ENCODE peak calls at places on chromosome 5, in five cellular contexts. Q is IMR-90, Z is stomach, E is left ventricle myocardium inferior, B is right lobe of liver. K is an unnamed sample.

GRCh38 chr5:153641183-153641688 is 150.8 kb downstream of the GRIA1 start:
- DNase-seq in Q (no peak), B (no peak), Z (no peak), E (no peak), K (no peak)

GRCh38 chr5:174706997-174707548 is 17.3 kb upstream of the MSX2 start:
- DNase-seq in Q (peak; percentile 52), B (no peak), Z (no peak), E (no peak), K (no peak)

GRCh38 chr5:134018154-134018985 is 13.6 kb upstream of the VDAC1 start:
- DNase-seq in B (peak; percentile 79), E (no peak), Q (peak; percentile 22), Z (peak; percentile 85), K (no peak)

GRCh38 chr5:84032404-84032803 is 311.7 kb upstream of the HAPLN1 start:
- DNase-seq in B (no peak), Q (peak; percentile 63), Z (no peak), E (no peak), K (no peak)

GRCh38 chr5:154631141-154631540 is 124.0 kb upstream of the LARP1 start:
- DNase-seq in Q (no peak), E (no peak), Z (no peak), B (no peak), K (no peak)

GRCh38 chr5:17282283-17283120 is 65.1 kb downstream of the BASP1 start:
- DNase-seq in Q (no peak), Z (no peak), E (no peak), B (no peak), K (no peak)

GRCh38 chr5:33153891-33154290 is 286.9 kb upstream of the TARS1 start:
- DNase-seq in B (no peak), Z (no peak), E (no peak), Q (peak; percentile 37), K (no peak)

GRCh38 chr5:19261879-19262278 is 726.1 kb downstream of the CDH18 start:
- DNase-seq in E (no peak), Z (no peak), B (no peak), Q (no peak), K (no peak)

GRCh38 chr5:156706631-156707030 is 143.5 kb upstream of the PPP1R2B start:
- DNase-seq in B (no peak), E (no peak), Z (no peak), Q (no peak), K (no peak)

GRCh38 chr5:9440517-9440916 is 105.4 kb downstream of the SEMA5A start:
- DNase-seq in Q (peak; percentile 77), B (no peak), E (no peak), Z (no peak), K (no peak)

GRCh38 chr5:87121315-87122170 is 146.1 kb upstream of the RASA1 start:
- DNase-seq in B (no peak), Z (no peak), Q (peak; percentile 91), E (no peak), K (no peak)

GRCh38 chr5:164449460-164449859 is 944.0 kb downstream of the MAT2B start:
- DNase-seq in Q (no peak), E (no peak), B (no peak), Z (no peak), K (no peak)
- H3K27ac ChIP-seq in Q (no peak overlapping the region), E (no peak overlapping the region), B (no peak overlapping the region), Z (no peak overlapping the region), K (no peak overlapping the region)

GRCh38 chr5:149141224-149141956 is at the start of gene ABLIM3:
- DNase-seq in E (peak; percentile 75), Q (peak; percentile 55), Z (peak; percentile 69), B (peak; percentile 83), K (peak; percentile 67)
- H3K27ac ChIP-seq in E (peak within 1 kb of the TSS; percentile 96), Q (peak within 1 kb of the TSS; percentile 67), Z (peak within 1 kb of the TSS; percentile 68), B (peak within 1 kb of the TSS; percentile 95), K (peak within 1 kb of the TSS; percentile 60)

GRCh38 chr5:40799248-40799647 is 1.1 kb upstream of the PRKAA1 start:
- DNase-seq in Q (peak; percentile 33), B (no peak), E (no peak), Z (no peak), K (no peak)
- H3K27ac ChIP-seq in Q (peak overlapping the region; percentile 63), B (no peak overlapping the region), E (peak overlapping the region; percentile 95), Z (peak overlapping the region; percentile 97), K (no peak overlapping the region)

GRCh38 chr5:124404796-124405195 is 341.6 kb downstream of the ZNF608 start:
- DNase-seq in E (no peak), Z (no peak), Q (no peak), B (no peak), K (no peak)

GRCh38 chr5:124402144-124402581 is 344.3 kb downstream of the ZNF608 start:
- DNase-seq in B (no peak), E (no peak), Q (peak; percentile 45), Z (peak; percentile 36), K (no peak)

GRCh38 chr5:124401247-124402143 is 344.9 kb downstream of the ZNF608 start:
- DNase-seq in Z (no peak), E (no peak), Q (no peak), B (no peak), K (no peak)

GRCh38 chr5:124399426-124399961 is 346.9 kb downstream of the ZNF608 start:
- DNase-seq in Z (no peak), E (no peak), Q (no peak), B (no peak), K (no peak)

GRCh38 chr5:124403281-124403680 is 343.2 kb downstream of the ZNF608 start:
- DNase-seq in E (no peak), B (no peak), Q (no peak), Z (no peak), K (no peak)
- H3K27ac ChIP-seq in E (no peak overlapping the region), B (no peak overlapping the region), Q (no peak overlapping the region), Z (no peak overlapping the region), K (no peak overlapping the region)

DNA sequence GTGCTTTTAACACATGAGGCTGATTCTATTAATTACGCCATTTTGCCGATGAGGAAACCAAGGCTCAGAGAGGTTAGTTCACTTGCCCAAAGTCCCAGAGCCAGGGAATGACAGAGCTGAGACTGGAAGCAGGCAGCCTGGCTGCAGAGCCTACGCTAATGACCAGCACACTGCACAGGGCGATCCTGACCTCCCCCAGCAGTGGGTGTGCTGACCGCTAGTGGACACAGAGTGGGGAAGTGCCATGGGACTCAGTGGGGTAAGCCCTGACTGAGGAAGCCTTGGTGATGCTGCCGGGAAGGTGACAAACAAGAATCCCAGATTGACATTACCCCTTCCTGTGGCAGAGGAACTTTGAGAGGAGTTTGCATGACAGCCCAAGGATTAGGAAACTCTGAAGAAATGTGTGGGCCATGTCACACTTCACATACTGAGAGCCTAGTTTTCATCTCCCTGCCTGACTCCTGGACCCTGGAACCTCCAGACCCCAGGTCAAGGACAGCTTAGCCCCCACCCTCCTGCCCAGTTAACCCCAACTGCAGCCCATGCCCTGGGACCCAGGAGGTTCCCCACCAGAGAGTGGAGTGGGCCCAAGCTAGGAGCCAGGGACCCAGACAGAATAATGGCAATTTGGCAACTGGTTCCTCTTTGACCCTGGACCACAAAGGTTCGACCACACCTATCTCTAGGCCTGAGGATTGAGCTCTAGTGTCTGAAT is 19.7 kb upstream of the CSF1R start:
- DNase-seq in Q (no peak), B (no peak), E (no peak), Z (peak; percentile 21), K (no peak)
- H3K27ac ChIP-seq in Q (no peak overlapping the region), B (no peak overlapping the region), E (no peak overlapping the region), Z (no peak overlapping the region), K (no peak overlapping the region)

GRCh38 chr5:95843733-95844223 is 21.3 kb upstream of the GLRX start:
- DNase-seq in Z (peak; percentile 55), E (no peak), Q (no peak), B (peak; percentile 73), K (no peak)

GRCh38 chr5:95840969-95841368 is 18.4 kb upstream of the GLRX start:
- DNase-seq in Z (no peak), Q (no peak), B (no peak), E (no peak), K (no peak)

GRCh38 chr5:95839658-95840057 is 17.1 kb upstream of the GLRX start:
- DNase-seq in E (no peak), B (no peak), Z (no peak), Q (no peak), K (no peak)

GRCh38 chr5:95842955-95843544 is 20.5 kb upstream of the GLRX start:
- DNase-seq in Q (peak; percentile 75), Z (peak; percentile 84), B (peak; percentile 82), E (peak; percentile 59), K (peak; percentile 92)

GRCh38 chr5:95841914-95842812 is 19.6 kb upstream of the GLRX start:
- DNase-seq in E (no peak), B (no peak), Z (peak; percentile 51), Q (peak; percentile 71), K (no peak)
- H3K27ac ChIP-seq in E (peak overlapping the region; percentile 65), B (peak overlapping the region; percentile 97), Z (peak overlapping the region; percentile 74), Q (no peak overlapping the region), K (peak overlapping the region; percentile 62)

K was measured in left lung.